ENCODE peak calls at places on chromosomes 11 and 22, in nine cellular contexts. K is CD8-positive, alpha-beta T cell; Q is left ventricle myocardium inferior; H is pancreas; F is thyroid gland; T is stomach; I is heart right ventricle; R is Peyer's patch; L is HepG2. E is an unnamed sample.
A peak's percentile ranks its signal among the peaks of the same experiment; 100 is the strongest.

GRCh38 chr11:97224396-97224795 is 834.6 kb downstream of the JRKL start:
- DNase-seq in K (no peak), Q (no peak), H (no peak), F (peak; percentile 8), T (no peak), I (no peak), R (no peak), L (no peak), E (no peak)

GRCh38 chr11:107848345-107848744 is 10.2 kb downstream of the SLC35F2 start:
- DNase-seq in K (no peak), Q (no peak), H (no peak), F (no peak), T (no peak), I (no peak), R (no peak), L (no peak), E (no peak)

GRCh38 chr11:26947904-26948639 is 45.8 kb upstream of the FIBIN start:
- DNase-seq in K (no peak), Q (no peak), H (no peak), F (no peak), T (no peak), I (no peak), R (no peak), L (no peak), E (no peak)

GRCh38 chr11:819943-820649 is 1.4 kb downstream of the PNPLA2 start:
- DNase-seq in K (peak; percentile 92), Q (peak; percentile 90), H (peak; percentile 95), F (peak; percentile 98), T (peak; percentile 97), I (peak; percentile 91), R (peak; percentile 98), L (peak; percentile 94), E (peak; percentile 96)

GRCh38 chr11:114738954-114739353 is 60.6 kb downstream of the NXPE2 start:
- DNase-seq in K (no peak), Q (no peak), H (no peak), F (peak; percentile 55), T (peak; percentile 51), I (peak; percentile 16), R (no peak), L (peak; percentile 27), E (peak; percentile 68)

GRCh38 chr11:100176456-100176855 is 510.6 kb upstream of the ARHGAP42 start:
- DNase-seq in K (no peak), Q (no peak), H (no peak), F (no peak), T (no peak), I (no peak), R (no peak), L (no peak), E (no peak)

GRCh38 chr11:47418454-47419259 is 7.6 kb downstream of the PSMC3 start:
- DNase-seq in K (no peak), Q (no peak), H (no peak), F (no peak), T (no peak), I (no peak), R (no peak), L (no peak), E (no peak)

GRCh38 chr22:48491451-48491941 is 1336.2 kb downstream of the BRD1 start:
- DNase-seq in K (no peak), Q (no peak), H (no peak), F (no peak), T (no peak), I (no peak), R (no peak), L (no peak), E (no peak)

GRCh38 chr11:47376543-47377371 is 1.6 kb downstream of the SPI1 start:
- DNase-seq in K (no peak), Q (peak; percentile 53), H (no peak), F (peak; percentile 75), T (no peak), I (no peak), R (peak; percentile 55), L (no peak), E (peak; percentile 39)

GRCh38 chr11:81673001-81673400 is 1060.7 kb downstream of the FAM181B start:
- DNase-seq in K (no peak), Q (no peak), H (no peak), F (no peak), T (no peak), I (no peak), R (no peak), L (no peak), E (no peak)

GRCh38 chr11:14538271-14538925 is 18.2 kb upstream of the PSMA1 start:
- DNase-seq in K (no peak), Q (peak; percentile 38), H (no peak), F (no peak), T (no peak), I (no peak), R (no peak), L (no peak), E (no peak)

GRCh38 chr11:65492637-65493366 is 6.0 kb upstream of the MALAT1 start:
- DNase-seq in K (no peak), Q (peak; percentile 89), H (peak; percentile 70), F (peak; percentile 93), T (peak; percentile 85), I (peak; percentile 92), R (no peak), L (no peak), E (peak; percentile 87)

GRCh38 chr11:78576549-78577097 is 2.0 kb upstream of the NARS2 start:
- DNase-seq in K (no peak), Q (no peak), H (no peak), F (no peak), T (no peak), I (no peak), R (peak; percentile 21), L (peak; percentile 94), E (no peak)

GRCh38 chr22:42114721-42115120 is 15.9 kb downstream of the CYP2D6 start:
- DNase-seq in K (no peak), Q (no peak), H (no peak), F (no peak), T (no peak), I (no peak), R (no peak), L (peak; percentile 54), E (no peak)

DNA sequence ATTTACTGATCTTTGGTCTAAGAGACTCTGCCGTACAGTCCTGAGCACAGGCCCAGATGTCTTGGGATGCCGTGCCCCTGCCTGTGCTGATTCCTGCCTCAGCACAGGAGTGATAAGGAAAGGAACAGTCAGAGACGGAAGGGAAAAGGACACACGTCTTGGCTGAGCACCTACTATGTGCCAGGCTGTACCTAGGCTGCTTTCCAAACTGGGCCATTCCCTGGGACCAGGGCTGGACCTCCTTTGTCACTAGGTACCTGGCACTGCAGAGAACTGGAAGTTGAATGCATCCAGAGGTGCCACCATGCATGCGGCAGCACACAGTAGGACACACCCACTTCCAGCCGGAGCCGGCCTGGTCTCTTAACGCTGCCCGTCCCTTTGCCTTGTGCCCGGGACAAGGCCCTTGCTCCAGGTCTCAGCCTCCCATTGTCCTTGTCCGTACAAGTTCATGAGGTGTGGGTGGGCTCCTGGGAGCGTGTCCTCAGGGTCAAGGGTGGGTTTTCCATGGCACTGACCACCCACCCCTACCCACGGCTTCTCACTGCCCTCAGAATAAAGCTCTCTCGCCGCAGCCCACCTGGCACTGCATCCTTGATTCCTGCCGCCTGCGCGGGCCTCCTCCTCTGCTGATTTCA is 1.1 kb upstream of the SSTR3 start:
- DNase-seq in K (no peak), Q (no peak), H (no peak), F (no peak), T (no peak), I (no peak), R (no peak), L (no peak), E (no peak)
- H3K27ac ChIP-seq in K (no peak overlapping the region), Q (no peak overlapping the region), H (no peak overlapping the region), F (no peak overlapping the region), T (no peak overlapping the region), I (no peak overlapping the region), R (no peak overlapping the region), L (no peak overlapping the region), E (no peak overlapping the region)

DNA sequence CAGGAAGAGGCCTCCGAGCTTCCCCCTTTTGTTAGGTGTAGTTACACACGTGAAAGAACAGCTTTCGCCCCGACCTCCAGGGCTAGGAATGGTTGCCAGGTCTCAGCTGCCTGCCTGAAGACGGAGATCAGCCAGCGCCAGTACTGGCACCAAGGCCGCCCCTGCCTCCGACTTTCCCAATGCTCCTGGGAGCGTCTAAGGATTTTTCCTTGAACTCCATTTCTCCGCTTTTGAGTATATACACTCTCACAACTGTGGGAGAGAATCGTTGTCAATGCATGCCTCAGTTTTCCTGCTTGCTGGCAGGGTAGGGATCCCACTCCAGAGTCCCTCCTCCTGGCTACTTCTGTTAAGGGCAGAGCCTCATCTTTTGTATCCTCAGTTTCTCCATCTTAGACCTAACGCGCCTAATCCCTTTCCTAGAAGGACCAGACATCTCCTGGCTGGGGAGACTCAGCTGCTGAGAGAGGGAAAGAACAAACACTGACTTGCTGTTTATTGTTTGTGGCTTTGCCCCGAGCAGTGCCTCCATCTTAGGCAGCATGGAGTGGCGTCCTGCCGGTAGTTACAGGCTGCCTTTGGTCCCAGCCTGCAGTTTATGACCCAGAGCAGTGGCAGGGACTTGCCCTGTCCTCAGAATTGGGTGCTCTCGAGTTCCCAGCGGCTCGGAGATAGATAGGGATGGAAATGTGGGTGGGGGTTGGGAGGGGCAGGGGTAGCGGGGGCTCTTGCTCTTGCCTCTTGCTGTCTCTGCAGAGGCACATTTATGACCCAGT is 3.3 kb downstream of the ALX4 start:
- DNase-seq in K (no peak), Q (no peak), H (no peak), F (no peak), T (no peak), I (no peak), R (no peak), L (no peak), E (no peak)
- H3K4me3 ChIP-seq in K (peak overlapping the region; percentile 66), Q (peak overlapping the region; percentile 66), H (peak overlapping the region; percentile 47), F (no peak overlapping the region), T (peak overlapping the region; percentile 73), I (peak overlapping the region; percentile 59), R (no peak overlapping the region), L (no peak overlapping the region), E (peak overlapping the region; percentile 80)

GRCh38 chr22:30453731-30454510 is 17.9 kb downstream of the SEC14L3 start:
- DNase-seq in K (no peak), Q (no peak), H (no peak), F (peak; percentile 55), T (no peak), I (no peak), R (no peak), L (no peak), E (no peak)
- TF ChIP-seq CTCF in K (no peak), Q (no peak), H (no peak), F (no peak), T (no peak), I (no peak), R (no peak), L (peak; percentile 36), E (no peak)

GRCh38 chr11:44728085-44728410 is 1.3 kb downstream of the TSPAN18 start:
- DNase-seq in K (no peak), Q (no peak), H (no peak), F (no peak), T (no peak), I (no peak), R (no peak), L (no peak), E (no peak)

GRCh38 chr11:44730775-44731174 is 4.0 kb downstream of the TSPAN18 start:
- DNase-seq in K (no peak), Q (no peak), H (no peak), F (no peak), T (no peak), I (no peak), R (no peak), L (no peak), E (no peak)

GRCh38 chr11:44728491-44728910 is 1.7 kb downstream of the TSPAN18 start:
- DNase-seq in K (no peak), Q (no peak), H (no peak), F (no peak), T (no peak), I (no peak), R (no peak), L (no peak), E (no peak)

GRCh38 chr11:44729065-44729464 is 2.3 kb downstream of the TSPAN18 start:
- DNase-seq in K (no peak), Q (peak; percentile 33), H (no peak), F (no peak), T (no peak), I (no peak), R (no peak), L (no peak), E (no peak)

GRCh38 chr11:44729718-44730117 is 3.0 kb downstream of the TSPAN18 start:
- DNase-seq in K (no peak), Q (no peak), H (no peak), F (no peak), T (no peak), I (no peak), R (no peak), L (no peak), E (no peak)
- H3K27ac ChIP-seq in K (no peak overlapping the region), Q (peak overlapping the region; percentile 95), H (no peak overlapping the region), F (no peak overlapping the region), T (no peak overlapping the region), I (peak overlapping the region; percentile 85), R (no peak overlapping the region), L (no peak overlapping the region), E (peak overlapping the region; percentile 83)